ENCODE peak calls at places on chromosomes 6 and 20, in six cellular contexts. X is adrenal gland; T is glomerular endothelial cell; B is amygdala; R is A549; L is stimulated activated CD4-positive, alpha-beta T cell treated with anti-CD3 and anti-CD28 coated beads, Interleukin-12 subunit alpha, Interleukin-12 subunit beta, amount 100 ng/mL, for 24 hours. V is an unnamed sample.

GRCh38 chr6:43269273-43270007 is 26.2 kb downstream of the TTBK1 start:
- DNase-seq in B (no peak), R (no peak), X (peak), L (no peak), T (no peak), V (no peak)

GRCh38 chr20:48180637-48181036 is 395.4 kb upstream of the SULF2 start:
- DNase-seq in X (no peak), T (no peak), B (no peak), L (no peak), R (no peak), V (peak)

GRCh38 chr20:58237318-58238182 is 9.1 kb upstream of the ANKRD60 start:
- DNase-seq in L (no peak), B (no peak), R (no peak), T (no peak), X (no peak), V (no peak)

GRCh38 chr20:62381202-62381797 is 5.6 kb upstream of the RPS21 start:
- DNase-seq in X (peak), B (no peak), T (no peak), R (no peak), L (no peak), V (peak)

GRCh38 chr6:40877362-40877761 is 161.7 kb downstream of the UNC5CL start:
- DNase-seq in B (no peak), L (no peak), R (no peak), X (no peak), T (no peak), V (peak)

GRCh38 chr6:11500008-11500407 is 37.5 kb upstream of the TMEM170B start:
- DNase-seq in R (no peak), L (no peak), X (no peak), T (peak), B (no peak), V (peak)

GRCh38 chr20:57198359-57199072 is 67.9 kb downstream of the BMP7 start:
- DNase-seq in X (no peak), R (no peak), B (no peak), L (no peak), T (no peak), V (no peak)

GRCh38 chr20:17171750-17172149 is 55.1 kb upstream of the PCSK2 start:
- DNase-seq in T (no peak), B (no peak), L (no peak), R (no peak), X (no peak), V (no peak)

GRCh38 chr20:61482425-61482887 is 230.4 kb downstream of the CDH4 start:
- DNase-seq in B (no peak), R (no peak), T (no peak), X (no peak), L (no peak), V (no peak)

GRCh38 chr20:5164645-5165399 is 38.0 kb downstream of the CDS2 start:
- DNase-seq in L (no peak), R (no peak), X (no peak), B (no peak), T (no peak), V (no peak)

GRCh38 chr6:15661815-15662245 is 998 bp downstream of the DTNBP1 start:
- DNase-seq in B (no peak), L (no peak), T (no peak), X (no peak), R (no peak), V (peak)

GRCh38 chr6:98764378-98764911 is 69.9 kb upstream of the POU3F2 start:
- DNase-seq in B (no peak), T (no peak), X (no peak), R (no peak), L (no peak), V (peak)

GRCh38 chr6:43627008-43627825 is 1.8 kb downstream of the GTPBP2 start:
- DNase-seq in B (no peak), X (peak), R (peak), L (no peak), T (peak), V (peak)